ENCODE peak calls at places on chromosomes 2 and 18, in four cellular contexts. F is sigmoid colon, Z is HepG2, Q is endothelial cell of umbilical vein. U is an unnamed sample.

GRCh38 chr2:108987111-108987510 is 1.9 kb downstream of the EDAR start:
- DNase-seq in Z (no peak), Q (no peak), F (no peak), U (no peak)

GRCh38 chr2:235283246-235283645 is 210.6 kb upstream of the AGAP1 start:
- DNase-seq in Q (no peak), F (no peak), Z (no peak), U (no peak)

GRCh38 chr2:26178746-26179436 is 6.0 kb downstream of the GAREM2 start:
- DNase-seq in Z (no peak), Q (peak; percentile 22), F (no peak), U (no peak)

GRCh38 chr2:200749631-200750322 is 61.9 kb upstream of the BZW1 start:
- DNase-seq in F (no peak), Z (no peak), Q (no peak), U (no peak)

GRCh38 chr2:2732331-2733119 is 401.4 kb upstream of the MYT1L start:
- DNase-seq in Q (no peak), Z (no peak), F (no peak), U (no peak)

GRCh38 chr18:58195278-58195721 is 151.3 kb downstream of the NEDD4L start:
- DNase-seq in Z (no peak), F (peak; percentile 70), Q (no peak), U (no peak)

GRCh38 chr2:36322108-36322507 is 33.5 kb upstream of the CRIM1 start:
- DNase-seq in Q (peak; percentile 70), F (no peak), Z (peak; percentile 40), U (no peak)

GRCh38 chr2:176001281-176001902 is 675 bp downstream of the LNPK start:
- DNase-seq in Z (peak; percentile 73), Q (peak; percentile 71), F (peak; percentile 73), U (peak; percentile 64)

GRCh38 chr2:72893594-72894319 is 6.5 kb downstream of the SPR start:
- DNase-seq in Z (peak; percentile 68), F (no peak), Q (peak; percentile 72), U (no peak)

GRCh38 chr18:55748227-55748738 is 160.3 kb upstream of the TCF4 start:
- DNase-seq in F (no peak), Q (no peak), Z (no peak), U (no peak)

GRCh38 chr2:162422894-162423293 is 79.0 kb downstream of the GCA start:
- DNase-seq in Q (no peak), Z (no peak), F (no peak), U (no peak)

GRCh38 chr2:241441492-241441891 is 66.9 kb downstream of the STK25 start:
- DNase-seq in Z (no peak), F (no peak), Q (no peak), U (no peak)

GRCh38 chr2:105488198-105488757 is 89.4 kb upstream of the FHL2 start:
- DNase-seq in F (no peak), Z (no peak), Q (no peak), U (no peak)

GRCh38 chr2:53740170-53740569 is 27.4 kb upstream of the CHAC2 start:
- DNase-seq in Z (peak; percentile 40), Q (peak; percentile 42), F (no peak), U (no peak)

GRCh38 chr2:16604236-16604635 is 61.4 kb downstream of the CYRIA start:
- DNase-seq in Q (no peak), Z (no peak), F (no peak), U (no peak)

GRCh38 chr2:223107825-223108224 is 55.8 kb downstream of the KCNE4 start:
- DNase-seq in Q (no peak), F (no peak), Z (no peak), U (no peak)

GRCh38 chr18:10194592-10194991 is 259.8 kb upstream of the APCDD1 start:
- DNase-seq in Q (no peak), Z (no peak), F (no peak), U (no peak)

GRCh38 chr2:69449906-69450305 is 12.7 kb upstream of the NFU1 start:
- DNase-seq in Z (no peak), Q (peak; percentile 18), F (no peak), U (no peak)

GRCh38 chr2:3180082-3180908 is 197.3 kb downstream of the EIPR1 start:
- DNase-seq in F (no peak), Q (peak; percentile 14), Z (no peak), U (no peak)

GRCh38 chr2:99552529-99552928 is 62.7 kb upstream of the REV1 start:
- DNase-seq in F (no peak), Z (no peak), Q (no peak), U (no peak)

GRCh38 chr2:185952098-185952497 is 213.5 kb downstream of the FSIP2 start:
- DNase-seq in F (no peak), Q (no peak), Z (no peak), U (no peak)

GRCh38 chr2:217006217-217006616 is 146.4 kb upstream of the TNP1 start:
- DNase-seq in Z (no peak), F (no peak), Q (no peak), U (no peak)

GRCh38 chr18:58143391-58143790 is 99.4 kb downstream of the NEDD4L start:
- DNase-seq in Z (no peak), Q (no peak), F (no peak), U (no peak)

GRCh38 chr2:160482673-160483072 is 10.9 kb downstream of the RBMS1 start:
- DNase-seq in Z (no peak), Q (no peak), F (no peak), U (no peak)

GRCh38 chr2:193476171-193476800 is 1281.6 kb upstream of the TMEFF2 start:
- DNase-seq in Q (no peak), Z (peak; percentile 16), F (no peak), U (no peak)

GRCh38 chr18:22277758-22278157 is 108.4 kb downstream of the GATA6 start:
- DNase-seq in Z (no peak), Q (no peak), F (no peak), U (no peak)

GRCh38 chr2:185738679-185739472 is at the start of gene FSIP2:
- DNase-seq in Z (peak; percentile 65), Q (peak; percentile 84), F (peak; percentile 67), U (no peak)

GRCh38 chr2:135701442-135701841 is 40.2 kb upstream of the UBXN4 start:
- DNase-seq in Z (no peak), F (no peak), Q (no peak), U (no peak)

GRCh38 chr2:240916571-240917008 is 10.5 kb downstream of the CROCC2 start:
- DNase-seq in Z (no peak), Q (peak; percentile 16), F (peak; percentile 72), U (peak; percentile 89)

GRCh38 chr18:7846315-7846714 is 279.2 kb downstream of the PTPRM start:
- DNase-seq in Q (no peak), Z (no peak), F (no peak), U (no peak)

GRCh38 chr2:95728878-95729511 is 137.2 kb downstream of the TRIM43 start:
- DNase-seq in Z (peak; percentile 76), Q (peak; percentile 78), F (peak; percentile 82), U (no peak)

GRCh38 chr2:58620896-58621295 is 379.8 kb upstream of the FANCL start:
- DNase-seq in F (no peak), Z (no peak), Q (no peak), U (no peak)

GRCh38 chr2:15359716-15360531 is 201.2 kb downstream of the NBAS start:
- DNase-seq in Z (peak; percentile 80), F (no peak), Q (peak; percentile 89), U (no peak)

GRCh38 chr2:38109732-38110181 is 33.8 kb upstream of the CYP1B1 start:
- DNase-seq in F (no peak), Q (no peak), Z (peak; percentile 12), U (no peak)

GRCh38 chr2:3224681-3225080 is 152.9 kb downstream of the EIPR1 start:
- DNase-seq in Q (no peak), Z (no peak), F (no peak), U (no peak)

GRCh38 chr2:215748446-215748845 is 264.9 kb downstream of the MREG start:
- DNase-seq in F (peak; percentile 70), Q (no peak), Z (no peak), U (no peak)

GRCh38 chr2:186590538-186591441 is 934 bp downstream of the ITGAV start:
- DNase-seq in Q (peak; percentile 78), Z (peak; percentile 48), F (no peak), U (no peak)

GRCh38 chr2:234679766-234680687 is 183.1 kb upstream of the ARL4C start:
- DNase-seq in Z (peak; percentile 98), F (peak; percentile 89), Q (peak; percentile 93), U (peak; percentile 75)

GRCh38 chr18:79924814-79925655 is 26.4 kb downstream of the SLC66A2 start:
- DNase-seq in F (peak; percentile 62), Z (no peak), Q (no peak), U (peak; percentile 44)

GRCh38 chr18:12334280-12335262 is 26.5 kb downstream of the TUBB6 start:
- DNase-seq in Z (no peak), Q (no peak), F (peak; percentile 80), U (peak; percentile 48)

GRCh38 chr18:12336251-12336650 is 28.2 kb downstream of the TUBB6 start:
- DNase-seq in F (peak; percentile 27), Z (no peak), Q (no peak), U (no peak)

GRCh38 chr18:12336887-12337286 is 28.8 kb downstream of the TUBB6 start:
- DNase-seq in Z (peak; percentile 86), Q (no peak), F (no peak), U (no peak)

GRCh38 chr18:12335503-12335902 is 27.5 kb downstream of the TUBB6 start:
- DNase-seq in Z (no peak), F (peak; percentile 46), Q (no peak), U (no peak)

GRCh38 chr18:12333650-12334279 is 25.7 kb downstream of the TUBB6 start:
- DNase-seq in Q (no peak), F (peak; percentile 55), Z (no peak), U (peak; percentile 21)
- TF ChIP-seq POLR2AphosphoS5 in Q (no peak), F (no peak), Z (no peak), U (no peak)

GRCh38 chr2:42238644-42239288 is 69.6 kb downstream of the EML4 start:
- DNase-seq in Q (peak; percentile 13), Z (peak; percentile 53), F (no peak), U (no peak)
- TF ChIP-seq CTCF in Q (no peak), Z (peak; percentile 76), F (peak; percentile 38), U (no peak)

GRCh38 chr2:207825958-207826330 is 56.2 kb upstream of the FZD5 start:
- DNase-seq in F (peak; percentile 91), Z (no peak), Q (no peak), U (no peak)
- TF ChIP-seq POLR2AphosphoS5 in F (peak; percentile 65), Z (no peak), Q (no peak), U (no peak)

GRCh38 chr2:236607471-236608307 is 38.1 kb downstream of the ACKR3 start:
- DNase-seq in Z (no peak), Q (no peak), F (no peak), U (no peak)
- TF ChIP-seq CTCF in Z (no peak), Q (no peak), F (no peak), U (no peak)

DNA sequence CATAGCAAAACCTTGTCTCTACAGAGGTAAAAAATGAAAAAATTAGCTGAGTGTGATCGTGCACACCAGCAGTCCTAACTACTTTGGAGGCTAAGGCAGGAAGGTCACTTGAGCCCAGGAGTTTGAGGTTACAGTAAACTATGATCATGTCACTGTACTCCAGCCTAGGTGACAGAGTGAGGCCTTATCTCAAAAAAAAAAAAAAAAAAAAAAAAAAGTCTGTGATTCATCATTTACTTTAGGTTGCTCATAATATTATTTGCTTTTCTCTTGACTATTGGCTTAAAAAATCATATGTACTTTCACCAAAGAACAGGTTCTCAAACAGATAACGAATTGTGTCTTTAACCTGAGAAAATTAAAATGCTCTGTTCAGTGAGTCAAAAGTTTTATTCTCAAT is 129.1 kb downstream of the MYO3B start:
- DNase-seq in Q (no peak), F (no peak), Z (peak; percentile 19), U (no peak)
- TF ChIP-seq POLR2AphosphoS5 in Q (no peak), F (no peak), Z (no peak), U (no peak)

U was measured in suprapubic skin.